ENCODE peak calls at places on chromosomes 12 and 14, in eight cellular contexts. R is HCT116, Z is endothelial cell of umbilical vein, U is transverse colon, H is sigmoid colon, S is stomach, P is suprapubic skin, O is Panc1. L is an unnamed sample.

GRCh38 chr12:100955139-100955538 is 160.6 kb downstream of the ANO4 start:
- DNase-seq in R (no peak), Z (peak; percentile 45), U (no peak), H (no peak), S (no peak), P (no peak), O (no peak), L (no peak)

GRCh38 chr14:94932589-94932988 is 162.7 kb upstream of the GSC start:
- DNase-seq in R (no peak), Z (no peak), U (no peak), H (no peak), S (no peak), P (no peak), O (no peak), L (no peak)

GRCh38 chr14:60174352-60175254 is 9.4 kb upstream of the DHRS7 start:
- DNase-seq in R (no peak), Z (no peak), U (no peak), H (no peak), S (no peak), P (no peak), O (no peak), L (no peak)

GRCh38 chr12:2250797-2251196 is 198.0 kb downstream of the CACNA1C start:
- DNase-seq in R (no peak), Z (no peak), U (no peak), H (no peak), S (no peak), P (no peak), O (no peak), L (peak; percentile 77)

GRCh38 chr12:33752854-33753253 is 269.4 kb upstream of the ALG10 start:
- DNase-seq in R (no peak), Z (no peak), U (no peak), H (no peak), S (no peak), P (no peak), O (no peak), L (no peak)

GRCh38 chr14:42671636-42672035 is 1065.0 kb downstream of the LRFN5 start:
- DNase-seq in R (no peak), Z (no peak), U (no peak), H (no peak), S (no peak), P (no peak), O (no peak), L (no peak)

GRCh38 chr12:5078423-5078822 is 34.7 kb downstream of the KCNA5 start:
- DNase-seq in R (no peak), Z (no peak), U (no peak), H (no peak), S (no peak), P (no peak), O (no peak), L (no peak)

GRCh38 chr14:105299654-105300541 is 903 bp downstream of the BRF1 start:
- DNase-seq in R (no peak), Z (peak; percentile 14), U (peak; percentile 48), H (peak; percentile 78), S (no peak), P (peak; percentile 77), O (no peak), L (no peak)

GRCh38 chr12:112473056-112473455 is 54.3 kb downstream of the PTPN11 start:
- DNase-seq in R (no peak), Z (no peak), U (no peak), H (no peak), S (no peak), P (no peak), O (no peak), L (no peak)

GRCh38 chr14:64861916-64862315 is 17.8 kb downstream of the SPTB start:
- DNase-seq in R (no peak), Z (no peak), U (no peak), H (no peak), S (no peak), P (no peak), O (no peak), L (no peak)

GRCh38 chr12:93234641-93235040 is 143.1 kb upstream of the NUDT4 start:
- DNase-seq in R (no peak), Z (peak; percentile 89), U (no peak), H (no peak), S (peak; percentile 66), P (no peak), O (no peak), L (peak; percentile 54)

GRCh38 chr12:41106315-41106714 is 81.8 kb upstream of the PDZRN4 start:
- DNase-seq in R (no peak), Z (no peak), U (no peak), H (no peak), S (no peak), P (no peak), O (no peak), L (no peak)

GRCh38 chr14:39085933-39086332 is 17.1 kb downstream of the SEC23A start:
- DNase-seq in R (no peak), Z (no peak), U (no peak), H (no peak), S (no peak), P (no peak), O (no peak), L (no peak)

GRCh38 chr14:46325777-46326176 is 325.8 kb downstream of the RPL10L start:
- DNase-seq in R (no peak), Z (no peak), U (no peak), H (no peak), S (no peak), P (no peak), O (no peak), L (no peak)

GRCh38 chr12:29447285-29447975 is 50.1 kb downstream of the OVCH1 start:
- DNase-seq in R (no peak), Z (no peak), U (no peak), H (no peak), S (no peak), P (no peak), O (no peak), L (no peak)

GRCh38 chr12:2739832-2740641 is 54.7 kb upstream of the FKBP4 start:
- DNase-seq in R (no peak), Z (peak; percentile 37), U (peak; percentile 19), H (no peak), S (peak; percentile 35), P (no peak), O (no peak), L (no peak)

GRCh38 chr12:124938606-124939427 is 24.4 kb upstream of the UBC start:
- DNase-seq in R (peak; percentile 79), Z (peak; percentile 91), U (peak; percentile 79), H (peak; percentile 86), S (peak; percentile 66), P (no peak), O (no peak), L (no peak)

GRCh38 chr12:27869567-27869966 is 89.5 kb upstream of the MANSC4 start:
- DNase-seq in R (no peak), Z (no peak), U (no peak), H (no peak), S (no peak), P (no peak), O (no peak), L (no peak)

GRCh38 chr12:51389302-51389999 is 1.8 kb downstream of the GALNT6 start:
- DNase-seq in R (no peak), Z (no peak), U (peak; percentile 37), H (no peak), S (peak; percentile 58), P (no peak), O (no peak), L (no peak)

GRCh38 chr12:39393179-39393578 is 49.7 kb downstream of the KIF21A start:
- DNase-seq in R (no peak), Z (no peak), U (no peak), H (no peak), S (no peak), P (no peak), O (no peak), L (no peak)

GRCh38 chr12:12915654-12916053 is 24.3 kb downstream of the GPRC5A start:
- DNase-seq in R (no peak), Z (no peak), U (no peak), H (no peak), S (no peak), P (no peak), O (no peak), L (no peak)

GRCh38 chr12:132429122-132429931 is 60.6 kb upstream of the FBRSL1 start:
- DNase-seq in R (no peak), Z (no peak), U (no peak), H (no peak), S (peak; percentile 38), P (no peak), O (no peak), L (no peak)
- H3K4me3 ChIP-seq in R (no peak overlapping the region), Z (no peak overlapping the region), U (no peak overlapping the region), H (no peak overlapping the region), S (no peak overlapping the region), P (no peak overlapping the region), O (no peak overlapping the region), L (no peak overlapping the region)

DNA sequence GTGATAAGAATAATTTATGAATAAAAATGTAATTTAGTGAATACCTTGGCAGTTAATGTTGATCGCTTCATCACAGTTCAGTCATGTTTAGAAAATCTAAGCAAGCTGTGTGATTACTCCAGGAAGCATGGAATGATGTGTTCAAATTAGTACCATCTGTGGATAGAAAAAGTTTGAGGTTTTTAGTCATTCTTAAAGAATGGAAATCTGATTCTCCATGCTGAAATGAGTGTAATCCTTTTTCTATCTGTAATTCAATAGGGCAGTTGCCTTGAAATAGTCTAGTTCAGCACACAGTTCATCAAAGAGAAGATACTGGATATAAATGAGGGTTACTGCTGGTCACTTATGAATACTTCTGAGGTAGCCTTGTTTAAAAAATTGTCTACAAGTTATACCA is 127.2 kb upstream of the MYF6 start:
- DNase-seq in R (no peak), Z (no peak), U (no peak), H (no peak), S (no peak), P (no peak), O (no peak), L (no peak)
- TF ChIP-seq POLR2AphosphoS5 in R (no peak), Z (no peak), U (no peak), H (no peak), S (no peak), P (no peak), O (no peak), L (no peak)

GRCh38 chr12:47193066-47193465 is 113.3 kb upstream of the AMIGO2 start:
- DNase-seq in R (no peak), Z (no peak), U (no peak), H (no peak), S (no peak), P (no peak), O (no peak), L (no peak)
- H3K4me1 ChIP-seq in R (no peaks in the 10 kb centered on the region), Z (peaks cover 12% of the 10 kb centered on the region), U (peaks cover 2% of the 10 kb centered on the region), H (peaks cover 37% of the 10 kb centered on the region), S (peaks cover 46% of the 10 kb centered on the region), P (no peaks in the 10 kb centered on the region), O (peaks cover 3% of the 10 kb centered on the region), L (peaks cover 22% of the 10 kb centered on the region)

DNA sequence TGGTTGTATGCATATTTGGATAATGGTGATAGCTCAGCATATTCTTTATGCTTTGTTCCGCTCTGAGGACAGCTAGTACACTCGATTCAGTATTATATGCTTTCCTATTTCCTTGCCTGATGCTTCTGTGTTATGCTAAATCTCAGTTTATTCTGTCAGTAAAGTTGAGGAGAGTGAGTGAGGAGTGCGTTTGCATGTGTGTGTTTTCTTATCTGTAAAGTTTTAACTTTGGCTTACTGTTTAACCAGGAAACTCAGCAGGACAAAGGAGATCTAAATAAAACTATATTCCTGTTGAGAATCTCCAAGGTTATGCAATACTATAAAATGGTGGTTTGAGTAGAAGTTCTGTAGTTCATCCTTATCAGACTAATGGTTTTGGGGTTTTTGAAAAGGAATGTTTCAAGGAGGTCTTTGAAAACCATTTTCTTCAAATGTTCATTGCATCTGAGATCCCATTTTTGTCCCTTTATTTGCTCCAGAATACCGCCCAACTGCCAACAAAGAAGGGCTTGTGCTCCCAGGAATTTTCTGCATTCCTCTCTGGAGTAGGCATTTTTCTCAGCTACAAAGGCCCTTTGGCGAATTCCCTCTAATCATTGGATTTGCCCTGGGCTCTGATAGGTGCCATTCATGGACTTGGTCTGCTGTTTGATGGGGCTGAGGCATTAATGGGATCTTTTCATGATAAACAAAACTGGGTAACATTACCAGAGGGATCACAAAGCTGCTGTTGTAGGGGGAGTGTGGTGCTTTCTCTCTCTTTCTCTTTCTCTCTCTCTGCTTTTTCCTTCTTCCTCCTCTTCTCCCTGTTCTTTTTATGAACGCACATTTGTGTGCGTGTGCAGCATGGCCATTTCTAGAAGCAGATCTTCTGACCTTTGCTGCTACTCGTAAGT is 71.7 kb downstream of the HMGA2 start:
- DNase-seq in R (peak; percentile 51), Z (no peak), U (no peak), H (no peak), S (no peak), P (no peak), O (no peak), L (no peak)
- H3K4me3 ChIP-seq in R (no peak overlapping the region), Z (no peak overlapping the region), U (no peak overlapping the region), H (no peak overlapping the region), S (no peak overlapping the region), P (no peak overlapping the region), O (peak overlapping the region; percentile 38), L (no peak overlapping the region)

L was measured in spleen.